ENCODE peak calls at places on chromosome X, in nine cellular contexts. Q is effector memory CD4-positive, alpha-beta T cell; L is uterus; C is stomach; J is right cardiac atrium; X is tibial nerve; P is astrocyte; S is tibial artery; T is pancreas. F is an unnamed sample. For H3K9me3, the result is how much of the 10 kb centered on the place peaks cover.

GRCh38 chrX:20530319-20530979 is 263.7 kb upstream of the RPS6KA3 start:
- DNase-seq in Q (peak), L (peak), C (peak), J (peak), X (peak), P (no peak), S (peak), T (peak), F (peak)

GRCh38 chrX:106588801-106589200 is 23.0 kb upstream of the RADX start:
- DNase-seq in Q (no peak), L (no peak), C (no peak), J (no peak), X (no peak), P (no peak), S (no peak), T (no peak), F (no peak)

GRCh38 chrX:13283968-13284914 is 35.6 kb downstream of the ATXN3L start:
- DNase-seq in Q (no peak), L (peak), C (no peak), J (no peak), X (no peak), P (peak), S (no peak), T (no peak), F (no peak)

GRCh38 chrX:52082578-52082977 is 13.6 kb upstream of the MAGED4B start:
- DNase-seq in Q (no peak), L (no peak), C (no peak), J (no peak), X (no peak), P (peak), S (no peak), T (no peak), F (no peak)

GRCh38 chrX:150926304-150926703 is 27.8 kb upstream of the CD99L2 start:
- DNase-seq in Q (no peak), L (no peak), C (no peak), J (no peak), X (no peak), P (no peak), S (no peak), T (no peak), F (no peak)

GRCh38 chrX:4674028-4674782 is 960.8 kb upstream of the PRKX start:
- DNase-seq in Q (no peak), L (no peak), C (no peak), J (no peak), X (no peak), P (no peak), S (no peak), T (no peak), F (no peak)

GRCh38 chrX:120426599-120426998 is 42.5 kb downstream of the LAMP2 start:
- DNase-seq in Q (no peak), L (no peak), C (no peak), J (no peak), X (no peak), P (peak), S (no peak), T (no peak), F (no peak)

GRCh38 chrX:118528089-118528753 is 32.6 kb downstream of the DOCK11 start:
- DNase-seq in Q (peak), L (no peak), C (no peak), J (no peak), X (no peak), P (no peak), S (no peak), T (no peak), F (peak)

GRCh38 chrX:45472968-45473367 is 272.3 kb upstream of the DIPK2B start:
- DNase-seq in Q (no peak), L (no peak), C (no peak), J (no peak), X (no peak), P (peak), S (no peak), T (no peak), F (no peak)

GRCh38 chrX:727738-728621 is 97.4 kb downstream of the SHOX start:
- DNase-seq in Q (no peak), L (no peak), C (no peak), J (no peak), X (no peak), P (no peak), S (no peak), T (no peak), F (no peak)

GRCh38 chrX:17580529-17581155 is 156.7 kb upstream of the SCML1 start:
- DNase-seq in Q (no peak), L (peak), C (no peak), J (no peak), X (no peak), P (peak), S (peak), T (no peak), F (no peak)

GRCh38 chrX:38513087-38513742 is 48.1 kb upstream of the TSPAN7 start:
- DNase-seq in Q (no peak), L (no peak), C (no peak), J (no peak), X (no peak), P (no peak), S (no peak), T (no peak), F (no peak)

GRCh38 chrX:10893976-10894375 is 217.2 kb upstream of the HCCS start:
- DNase-seq in Q (no peak), L (no peak), C (no peak), J (no peak), X (no peak), P (no peak), S (no peak), T (no peak), F (no peak)

GRCh38 chrX:27998666-27999065 is 17.4 kb upstream of the DCAF8L1 start:
- DNase-seq in Q (no peak), L (no peak), C (no peak), J (no peak), X (no peak), P (peak), S (no peak), T (no peak), F (no peak)

GRCh38 chrX:12958461-12958860 is 16.4 kb upstream of the TMSB4X start:
- DNase-seq in Q (no peak), L (no peak), C (no peak), J (no peak), X (no peak), P (no peak), S (no peak), T (no peak), F (no peak)

GRCh38 chrX:133649659-133650058 is 234.4 kb upstream of the GPC4 start:
- DNase-seq in Q (no peak), L (no peak), C (no peak), J (no peak), X (no peak), P (no peak), S (no peak), T (no peak), F (no peak)

GRCh38 chrX:109732319-109732779 is 708 bp downstream of the ACSL4 start:
- DNase-seq in Q (no peak), L (no peak), C (no peak), J (no peak), X (no peak), P (peak), S (no peak), T (no peak), F (peak)

GRCh38 chrX:103889216-103889615 is 57.2 kb upstream of the RAB9B start:
- DNase-seq in Q (no peak), L (no peak), C (no peak), J (no peak), X (no peak), P (peak), S (no peak), T (no peak), F (no peak)

GRCh38 chrX:38750551-38750950 is 50.7 kb upstream of the MID1IP1 start:
- DNase-seq in Q (no peak), L (no peak), C (no peak), J (no peak), X (no peak), P (no peak), S (no peak), T (no peak), F (no peak)

GRCh38 chrX:12617241-12617640 is 174.0 kb upstream of the PRPS2 start:
- DNase-seq in Q (no peak), L (no peak), C (no peak), J (no peak), X (no peak), P (no peak), S (no peak), T (no peak), F (no peak)

GRCh38 chrX:152904151-152905080 is 6.5 kb downstream of the ZNF185 start:
- DNase-seq in Q (peak), L (peak), C (peak), J (no peak), X (peak), P (peak), S (no peak), T (peak), F (peak)

GRCh38 chrX:15849555-15849954 is 5.1 kb downstream of the AP1S2 start:
- DNase-seq in Q (no peak), L (no peak), C (no peak), J (no peak), X (no peak), P (no peak), S (no peak), T (no peak), F (no peak)

GRCh38 chrX:134443020-134443419 is 16.9 kb upstream of the HPRT1 start:
- DNase-seq in Q (no peak), L (no peak), C (no peak), J (no peak), X (no peak), P (no peak), S (no peak), T (no peak), F (no peak)

GRCh38 chrX:115023139-115023538 is 5.7 kb upstream of the IL13RA2 start:
- DNase-seq in Q (no peak), L (no peak), C (no peak), J (no peak), X (no peak), P (peak), S (no peak), T (no peak), F (no peak)

GRCh38 chrX:112746812-112747630 is 67.3 kb upstream of the LHFPL1 start:
- DNase-seq in Q (no peak), L (no peak), C (no peak), J (peak), X (no peak), P (peak), S (no peak), T (no peak), F (no peak)

GRCh38 chrX:47502591-47503222 is 19.7 kb upstream of the ZNF41 start:
- DNase-seq in Q (no peak), L (no peak), C (no peak), J (no peak), X (no peak), P (peak), S (no peak), T (no peak), F (no peak)

GRCh38 chrX:34778961-34779360 is 121.9 kb upstream of the TMEM47 start:
- DNase-seq in Q (no peak), L (no peak), C (no peak), J (no peak), X (no peak), P (peak), S (no peak), T (no peak), F (no peak)

GRCh38 chrX:70166601-70167590 is 10.4 kb upstream of the DGAT2L6 start:
- DNase-seq in Q (no peak), L (no peak), C (no peak), J (no peak), X (no peak), P (peak), S (no peak), T (no peak), F (no peak)

GRCh38 chrX:19555683-19556082 is 40.4 kb upstream of the MAP3K15 start:
- DNase-seq in Q (no peak), L (no peak), C (no peak), J (no peak), X (no peak), P (no peak), S (no peak), T (no peak), F (no peak)

GRCh38 chrX:85516131-85516530 is 136.7 kb upstream of the POF1B start:
- DNase-seq in Q (no peak), L (no peak), C (no peak), J (no peak), X (no peak), P (no peak), S (no peak), T (no peak), F (no peak)

GRCh38 chrX:150968862-150969720 is 14.0 kb upstream of the HMGB3 start:
- DNase-seq in Q (no peak), L (no peak), C (no peak), J (no peak), X (no peak), P (no peak), S (no peak), T (no peak), F (no peak)

GRCh38 chrX:72387247-72387646 is 81.5 kb upstream of the CITED1 start:
- DNase-seq in Q (no peak), L (no peak), C (no peak), J (no peak), X (no peak), P (no peak), S (no peak), T (no peak), F (no peak)

GRCh38 chrX:55715847-55716246 is 1.7 kb upstream of the RRAGB start:
- DNase-seq in Q (no peak), L (no peak), C (no peak), J (no peak), X (no peak), P (no peak), S (no peak), T (no peak), F (no peak)

GRCh38 chrX:72050011-72050410 is 81.7 kb downstream of the RTL5 start:
- DNase-seq in Q (no peak), L (no peak), C (no peak), J (no peak), X (no peak), P (no peak), S (no peak), T (no peak), F (no peak)

GRCh38 chrX:65522739-65523372 is 11.7 kb downstream of the LAS1L start:
- DNase-seq in Q (no peak), L (no peak), C (no peak), J (no peak), X (no peak), P (peak), S (no peak), T (no peak), F (no peak)

GRCh38 chrX:22533898-22534297 is 261.2 kb downstream of the CBLL2 start:
- DNase-seq in Q (no peak), L (no peak), C (no peak), J (no peak), X (no peak), P (no peak), S (no peak), T (no peak), F (no peak)
- H3K9me3 ChIP-seq in Q (under half), L (under half), C (under half), J (under half), X (under half), P (under half), S (under half), T (under half), F (under half)

GRCh38 chrX:154436597-154437397 is at the start of gene GDI1:
- DNase-seq in Q (peak), L (no peak), C (peak), J (peak), X (no peak), P (peak), S (peak), T (peak), F (peak)
- H3K9me3 ChIP-seq in Q (under half), L (under half), C (under half), J (under half), X (under half), P (under half), S (under half), T (under half), F (under half)

GRCh38 chrX:40316502-40316901 is 218.7 kb upstream of the BCOR start:
- DNase-seq in Q (no peak), L (no peak), C (no peak), J (no peak), X (no peak), P (no peak), S (no peak), T (no peak), F (no peak)

GRCh38 chrX:40318076-40318475 is 220.3 kb upstream of the BCOR start:
- DNase-seq in Q (no peak), L (no peak), C (no peak), J (no peak), X (no peak), P (no peak), S (no peak), T (no peak), F (no peak)

GRCh38 chrX:40320819-40321218 is 223.1 kb upstream of the BCOR start:
- DNase-seq in Q (no peak), L (no peak), C (no peak), J (no peak), X (no peak), P (no peak), S (no peak), T (no peak), F (no peak)

GRCh38 chrX:40314070-40314469 is 216.3 kb upstream of the BCOR start:
- DNase-seq in Q (no peak), L (no peak), C (no peak), J (no peak), X (no peak), P (no peak), S (no peak), T (no peak), F (no peak)

GRCh38 chrX:40318796-40319195 is 221.0 kb upstream of the BCOR start:
- DNase-seq in Q (no peak), L (no peak), C (no peak), J (no peak), X (no peak), P (no peak), S (no peak), T (no peak), F (no peak)
- H3K9me3 ChIP-seq in Q (under half), L (under half), C (under half), J (under half), X (under half), P (under half), S (half or more), T (under half), F (under half)

GRCh38 chrX:2145672-2146412 is 354.9 kb downstream of the DHRSX start:
- DNase-seq in Q (no peak), L (no peak), C (no peak), J (no peak), X (no peak), P (no peak), S (no peak), T (no peak), F (no peak)

GRCh38 chrX:2147928-2148327 is 352.8 kb downstream of the DHRSX start:
- DNase-seq in Q (no peak), L (no peak), C (no peak), J (no peak), X (no peak), P (no peak), S (no peak), T (no peak), F (no peak)

GRCh38 chrX:2150722-2151121 is 350.1 kb downstream of the DHRSX start:
- DNase-seq in Q (no peak), L (no peak), C (no peak), J (no peak), X (no peak), P (no peak), S (no peak), T (no peak), F (no peak)
- H3K9me3 ChIP-seq in Q (under half), L (under half), C (under half), J (under half), X (under half), P (under half), S (under half), T (under half), F (under half)

GRCh38 chrX:136189222-136189621 is 41.9 kb downstream of the FHL1 start:
- DNase-seq in Q (no peak), L (no peak), C (no peak), J (no peak), X (no peak), P (no peak), S (no peak), T (peak), F (no peak)
- H3K9me3 ChIP-seq in Q (under half), L (under half), C (under half), J (under half), X (under half), P (under half), S (under half), T (under half), F (under half)

GRCh38 chrX:22534643-22535042 is 261.9 kb downstream of the CBLL2 start:
- DNase-seq in Q (no peak), L (peak), C (no peak), J (no peak), X (no peak), P (peak), S (peak), T (no peak), F (no peak)
- H3K9me3 ChIP-seq in Q (under half), L (under half), C (under half), J (under half), X (under half), P (under half), S (under half), T (under half), F (under half)

DNA sequence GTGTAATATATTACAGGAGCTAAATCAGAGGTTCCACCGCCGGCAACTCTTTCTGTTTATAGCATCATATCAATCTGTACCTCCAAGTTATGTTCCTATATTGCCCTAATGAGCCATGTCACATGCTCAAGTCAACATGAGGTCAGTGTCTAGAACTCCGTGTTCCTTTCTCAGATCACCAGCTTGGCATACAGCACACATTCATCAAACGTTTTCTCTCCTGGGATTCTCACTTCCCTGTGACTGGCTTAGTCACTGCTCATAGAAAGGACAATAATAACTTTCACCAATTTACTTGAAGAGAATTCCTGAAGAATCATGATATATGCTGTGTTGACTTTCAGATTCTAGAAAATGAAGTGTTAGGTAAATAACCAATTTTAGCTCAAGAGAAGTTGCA is 531.9 kb upstream of the SPANXN1 start:
- DNase-seq in Q (no peak), L (no peak), C (no peak), J (no peak), X (no peak), P (no peak), S (no peak), T (no peak), F (no peak)
- H3K9me3 ChIP-seq in Q (under half), L (under half), C (under half), J (under half), X (under half), P (under half), S (under half), T (under half), F (under half)

F was measured in T-helper 17 cell.